ENCODE peak calls at places on chromosomes 13 and 19, in ten cellular contexts. N, R, V, Y, O, P, A, X, B and K are unnamed samples.
A peak's percentile ranks its signal among the peaks of the same experiment; 100 is the strongest.

GRCh38 chr19:35851213-35852028 is 883 bp downstream of the NPHS1 start:
- DNase-seq in V (no peak), O (no peak), N (no peak), R (no peak), B (peak; percentile 73), A (no peak), Y (no peak), X (no peak), P (no peak), K (no peak)

GRCh38 chr19:41969196-41969595 is 10.1 kb upstream of the RABAC1 start:
- DNase-seq in O (no peak), N (no peak), B (no peak), Y (no peak), R (no peak), V (no peak), A (no peak), P (no peak), X (no peak), K (no peak)

GRCh38 chr13:25630327-25630726 is 258.6 kb downstream of the ATP8A2 start:
- DNase-seq in Y (no peak), V (no peak), B (no peak), N (no peak), R (no peak), X (no peak), A (no peak), P (no peak), O (no peak), K (no peak)

GRCh38 chr13:63396746-63397145 is 1981.1 kb upstream of the PCDH20 start:
- DNase-seq in X (no peak), Y (no peak), B (no peak), O (no peak), A (peak; percentile 41), R (no peak), N (no peak), V (no peak), P (no peak), K (no peak)

GRCh38 chr13:91922969-91923592 is 524.7 kb downstream of the GPC5 start:
- DNase-seq in P (no peak), R (no peak), N (no peak), B (no peak), Y (no peak), V (no peak), A (no peak), X (no peak), O (no peak), K (no peak)

GRCh38 chr19:52739576-52739975 is 4.7 kb upstream of the ZNF611 start:
- DNase-seq in X (no peak), O (no peak), V (no peak), A (no peak), B (no peak), R (no peak), P (no peak), N (no peak), Y (no peak), K (no peak)

GRCh38 chr19:42250249-42250665 is 4.7 kb downstream of the ERF start:
- DNase-seq in B (no peak), R (no peak), X (no peak), N (peak; percentile 75), V (no peak), A (no peak), P (peak; percentile 27), O (no peak), Y (no peak), K (no peak)

GRCh38 chr19:4933528-4933927 is 24.2 kb downstream of the UHRF1 start:
- DNase-seq in A (no peak), P (no peak), B (no peak), R (peak; percentile 26), X (no peak), N (no peak), O (peak; percentile 49), V (no peak), Y (no peak), K (no peak)

GRCh38 chr19:21151460-21151859 is 9.6 kb downstream of the ZNF431 start:
- DNase-seq in X (no peak), O (no peak), V (no peak), A (no peak), P (no peak), B (no peak), N (no peak), Y (no peak), R (no peak), K (no peak)

GRCh38 chr13:113653264-113654174 is 4.5 kb downstream of the ATP4B start:
- DNase-seq in N (peak; percentile 50), A (peak; percentile 45), R (no peak), X (no peak), O (peak; percentile 5), P (no peak), Y (no peak), V (no peak), B (peak; percentile 11), K (no peak)

DNA sequence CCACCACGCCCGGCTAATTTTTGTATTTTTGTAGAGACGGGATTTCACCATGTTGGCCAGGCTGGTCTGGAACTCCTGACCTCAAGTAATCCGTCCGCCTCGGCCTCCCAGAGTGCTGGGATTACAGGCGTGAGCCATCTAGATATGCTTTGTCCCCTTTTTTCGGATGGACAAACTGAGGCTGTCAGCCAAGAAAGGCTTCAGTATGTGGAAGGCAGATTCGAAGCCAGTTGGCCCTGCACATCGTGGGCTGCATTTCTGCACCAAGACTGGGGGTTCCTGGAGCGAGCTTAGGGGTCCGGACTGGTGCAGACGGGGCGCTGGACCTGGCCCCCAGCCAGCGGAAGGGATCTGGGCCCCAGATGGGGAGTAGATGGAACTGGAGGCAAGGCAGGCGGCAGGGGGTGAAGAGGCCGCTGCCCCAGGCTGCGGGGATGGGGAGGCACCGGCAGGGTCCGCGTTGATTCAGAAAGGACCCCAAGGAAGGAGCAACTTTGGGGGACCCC is 9.7 kb upstream of the JUND start:
- DNase-seq in Y (no peak), X (no peak), A (no peak), P (no peak), R (no peak), B (no peak), V (no peak), N (no peak), O (no peak), K (no peak)
- H3K4me3 ChIP-seq in Y (peak overlapping the region; percentile 65), X (no peak overlapping the region), A (no peak overlapping the region), P (peak overlapping the region; percentile 77), R (peak overlapping the region; percentile 57), B (no peak overlapping the region), V (peak overlapping the region; percentile 81), N (peak overlapping the region; percentile 83), O (peak overlapping the region; percentile 72), K (no peak overlapping the region)

GRCh38 chr19:48500830-48501445 is 10.7 kb downstream of the LMTK3 start:
- DNase-seq in A (no peak), R (no peak), X (no peak), P (no peak), B (peak; percentile 25), Y (no peak), V (no peak), N (no peak), O (no peak), K (no peak)
- H3K4me3 ChIP-seq in A (no peak overlapping the region), R (no peak overlapping the region), X (peak overlapping the region; percentile 61), P (no peak overlapping the region), B (peak overlapping the region; percentile 31), Y (no peak overlapping the region), V (no peak overlapping the region), N (no peak overlapping the region), O (no peak overlapping the region), K (no peak overlapping the region)

GRCh38 chr19:45779231-45780145 is 2.8 kb downstream of the DMPK start:
- DNase-seq in N (peak; percentile 84), V (no peak), P (peak; percentile 76), O (peak; percentile 88), R (peak; percentile 58), Y (no peak), A (peak; percentile 94), X (peak; percentile 84), B (peak; percentile 96), K (peak; percentile 47)
- H3K4me3 ChIP-seq in N (peak overlapping the region; percentile 87), V (no peak overlapping the region), P (no peak overlapping the region), O (no peak overlapping the region), R (no peak overlapping the region), Y (no peak overlapping the region), A (no peak overlapping the region), X (peak overlapping the region; percentile 58), B (no peak overlapping the region), K (no peak overlapping the region)

GRCh38 chr19:50359432-50359818 is 6.0 kb downstream of the NAPSA start:
- DNase-seq in P (no peak), V (no peak), O (no peak), Y (no peak), X (no peak), N (no peak), R (no peak), A (no peak), B (no peak), K (no peak)

GRCh38 chr19:50358483-50359431 is 6.7 kb downstream of the NAPSA start:
- DNase-seq in B (peak; percentile 77), A (peak; percentile 80), R (peak; percentile 50), O (no peak), P (peak; percentile 55), X (no peak), Y (no peak), V (peak; percentile 39), N (peak; percentile 83), K (no peak)

GRCh38 chr19:50356691-50357177 is 8.7 kb downstream of the NAPSA start:
- DNase-seq in P (no peak), R (no peak), B (no peak), N (no peak), A (no peak), X (peak; percentile 4), Y (no peak), V (no peak), O (no peak), K (no peak)

GRCh38 chr19:50361290-50362029 is 4.0 kb downstream of the NAPSA start:
- DNase-seq in X (peak; percentile 2), A (no peak), R (no peak), N (no peak), B (no peak), O (no peak), Y (no peak), P (no peak), V (no peak), K (no peak)

DNA sequence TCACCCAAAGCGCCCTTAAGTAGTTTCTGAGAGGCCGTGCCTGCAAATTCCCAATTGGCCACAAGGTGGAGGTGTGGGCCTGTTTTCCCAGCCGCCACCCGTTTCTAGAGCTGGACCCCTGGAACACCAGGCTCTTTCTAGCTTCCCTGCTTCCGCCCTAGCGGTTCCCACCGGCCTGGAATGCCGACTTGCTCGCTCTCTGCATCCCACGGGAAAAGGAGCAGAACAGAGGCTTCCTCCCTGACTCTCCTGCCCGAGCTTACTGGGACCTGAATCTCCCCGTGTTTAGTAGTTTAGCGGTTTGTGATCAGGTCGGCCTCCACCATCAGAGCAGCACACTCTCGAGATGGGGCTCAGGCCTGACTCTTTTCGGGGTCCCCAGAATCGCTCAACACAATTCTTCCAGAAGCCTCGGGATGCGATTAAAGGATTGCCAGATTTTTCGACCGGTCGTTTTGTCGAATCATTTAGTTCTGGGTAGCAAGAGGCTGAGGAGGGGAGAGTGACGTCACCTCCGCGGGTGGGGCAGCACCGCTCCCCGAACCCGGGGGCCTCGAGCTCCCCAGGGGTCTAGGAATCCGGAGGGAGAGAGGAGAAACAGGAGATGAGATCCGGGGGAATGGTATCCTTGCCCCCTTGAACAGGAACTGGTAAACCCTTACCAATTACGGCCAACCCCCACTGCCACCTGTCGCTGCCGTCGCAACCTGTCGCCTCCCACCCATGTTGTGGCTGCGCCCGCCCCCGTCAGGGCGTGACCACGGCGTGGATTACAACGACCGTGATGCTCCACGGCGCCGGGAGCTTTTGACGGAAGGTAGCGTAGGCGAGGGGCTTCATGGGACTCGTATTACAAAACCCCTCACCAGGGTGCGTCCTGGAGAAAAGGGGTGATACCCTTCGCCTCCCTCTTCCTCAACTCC is 8.0 kb downstream of the NAPSA start:
- DNase-seq in V (peak; percentile 75), A (peak; percentile 90), B (peak; percentile 78), R (peak; percentile 70), O (peak; percentile 55), X (peak; percentile 38), Y (peak; percentile 69), P (peak; percentile 75), N (peak; percentile 84), K (peak; percentile 60)
- H3K4me3 ChIP-seq in V (peak overlapping the region; percentile 64), A (no peak overlapping the region), B (peak overlapping the region; percentile 18), R (peak overlapping the region; percentile 46), O (peak overlapping the region; percentile 35), X (peak overlapping the region; percentile 29), Y (peak overlapping the region; percentile 44), P (peak overlapping the region; percentile 43), N (peak overlapping the region; percentile 65), K (peak overlapping the region; percentile 13)